ENCODE peak calls at places on chromosome 7, in four cellular contexts. F is sigmoid colon, J is stomach, R is tibial artery. L is an unnamed sample.

GRCh38 chr7:30028749-30029635 is 780 bp downstream of the PLEKHA8 start:
- DNase-seq in R (peak), J (no peak), F (peak), L (peak)

GRCh38 chr7:41170466-41170865 is 532.4 kb downstream of the INHBA start:
- DNase-seq in F (no peak), R (no peak), J (no peak), L (no peak)

GRCh38 chr7:70092314-70093303 is 494.3 kb downstream of the AUTS2 start:
- DNase-seq in F (no peak), R (no peak), J (no peak), L (peak)

GRCh38 chr7:138875794-138876193 is 77.8 kb upstream of the ATP6V0A4 start:
- DNase-seq in J (no peak), R (no peak), F (no peak), L (no peak)

GRCh38 chr7:128055668-128056067 is 24.4 kb upstream of the LRRC4 start:
- DNase-seq in J (no peak), R (no peak), F (no peak), L (no peak)

GRCh38 chr7:105006367-105007139 is 7.5 kb upstream of the KMT2E start:
- DNase-seq in R (no peak), J (peak), F (no peak), L (no peak)

GRCh38 chr7:97104719-97105129 is 12.8 kb upstream of the SDHAF3 start:
- DNase-seq in R (peak), J (peak), F (peak), L (peak)

GRCh38 chr7:141290951-141291350 is 217.1 kb downstream of the TMEM178B start:
- DNase-seq in J (no peak), R (no peak), F (no peak), L (no peak)

GRCh38 chr7:106345421-106346166 is 60.8 kb upstream of the NAMPT start:
- DNase-seq in R (no peak), F (no peak), J (no peak), L (no peak)

GRCh38 chr7:18927134-18927533 is 190.3 kb downstream of the TWIST1 start:
- DNase-seq in J (no peak), F (no peak), R (no peak), L (no peak)

GRCh38 chr7:109873296-109873695 is 1217.6 kb upstream of the LRRN3 start:
- DNase-seq in F (no peak), R (peak), J (peak), L (no peak)

GRCh38 chr7:8014399-8014798 is 45.8 kb downstream of the GLCCI1 start:
- DNase-seq in F (no peak), R (no peak), J (no peak), L (no peak)

GRCh38 chr7:47574473-47575328 is 7.2 kb downstream of the TNS3 start:
- DNase-seq in F (no peak), R (no peak), J (peak), L (peak)

GRCh38 chr7:109879429-109879828 is 1211.5 kb upstream of the LRRN3 start:
- DNase-seq in R (no peak), J (no peak), F (no peak), L (no peak)

GRCh38 chr7:112336261-112336660 is 114.0 kb upstream of the IFRD1 start:
- DNase-seq in F (no peak), R (no peak), J (no peak), L (no peak)

GRCh38 chr7:107559864-107560263 is 3.9 kb downstream of the COG5 start:
- DNase-seq in J (no peak), R (no peak), F (no peak), L (no peak)

GRCh38 chr7:17176633-17177032 is 121.8 kb upstream of the AHR start:
- DNase-seq in F (no peak), J (no peak), R (no peak), L (no peak)

GRCh38 chr7:98365863-98366561 is 34.9 kb downstream of the BAIAP2L1 start:
- DNase-seq in R (no peak), F (no peak), J (peak), L (peak)

GRCh38 chr7:3087243-3087642 is 43.6 kb upstream of the CARD11 start:
- DNase-seq in F (no peak), J (no peak), R (no peak), L (no peak)

GRCh38 chr7:101817930-101818698 is 688 bp downstream of the CUX1 start:
- DNase-seq in R (no peak), J (no peak), F (no peak), L (no peak)

GRCh38 chr7:36633377-36633776 is 90.9 kb downstream of the AOAH start:
- DNase-seq in R (no peak), J (no peak), F (no peak), L (no peak)

GRCh38 chr7:98281757-98282652 is 519 bp downstream of the BRI3 start:
- DNase-seq in J (peak), F (peak), R (peak), L (no peak)

GRCh38 chr7:120218702-120219101 is 54.3 kb upstream of the KCND2 start:
- DNase-seq in F (peak), J (no peak), R (no peak), L (no peak)

GRCh38 chr7:121279060-121279620 is 49.7 kb upstream of the WNT16 start:
- DNase-seq in F (no peak), R (no peak), J (no peak), L (no peak)

GRCh38 chr7:92754756-92755581 is 81.4 kb downstream of the CDK6 start:
- DNase-seq in R (no peak), J (no peak), F (no peak), L (no peak)

GRCh38 chr7:27933691-27934565 is 194.0 kb downstream of the TAX1BP1 start:
- DNase-seq in J (no peak), R (no peak), F (no peak), L (no peak)

GRCh38 chr7:155988421-155988820 is 176.2 kb upstream of the SHH start:
- DNase-seq in R (no peak), J (peak), F (no peak), L (no peak)

GRCh38 chr7:106072715-106073091 is 39.4 kb downstream of the SYPL1 start:
- DNase-seq in J (no peak), F (no peak), R (no peak), L (no peak)

GRCh38 chr7:106774768-106775551 is 90.1 kb upstream of the PIK3CG start:
- DNase-seq in J (no peak), R (no peak), F (no peak), L (no peak)

GRCh38 chr7:20170626-20171025 is 46.6 kb downstream of the MACC1 start:
- DNase-seq in R (no peak), F (no peak), J (no peak), L (no peak)

GRCh38 chr7:33591481-33591880 is 313.9 kb upstream of the BMPER start:
- DNase-seq in R (no peak), J (no peak), F (no peak), L (no peak)

GRCh38 chr7:156895024-156895780 is 2.2 kb upstream of the LMBR1 start:
- DNase-seq in R (peak), F (no peak), J (no peak), L (no peak)

GRCh38 chr7:151012921-151013347 is 11.4 kb downstream of the ATG9B start:
- DNase-seq in F (peak), J (no peak), R (no peak), L (no peak)
- H3K4me3 ChIP-seq in F (no peak), J (no peak), R (no peak), L (peak)

GRCh38 chr7:988426-988911 is 5.5 kb downstream of the CYP2W1 start:
- DNase-seq in J (peak), F (no peak), R (no peak), L (no peak)
- TF ChIP-seq CTCF in J (no peak), F (no peak), R (no peak), L (no peak)

DNA sequence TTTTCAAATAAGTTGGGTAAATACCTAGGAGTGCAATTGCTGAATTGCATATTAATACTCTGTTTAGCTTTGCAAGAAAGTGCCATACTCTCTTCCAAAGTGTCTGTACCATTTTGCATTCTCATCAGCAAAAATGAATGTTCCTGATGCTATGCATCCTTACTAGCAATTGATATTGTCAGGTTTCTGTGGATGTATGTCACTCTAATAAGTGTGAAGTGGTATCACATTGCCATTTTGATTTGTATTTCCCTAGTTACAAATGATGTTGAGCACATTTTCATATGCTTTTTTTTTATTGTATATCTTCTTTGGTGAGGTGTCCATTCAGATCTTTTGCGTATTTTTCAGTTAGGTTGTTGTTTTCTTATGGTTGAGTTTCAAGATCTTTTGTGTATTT is 230.4 kb upstream of the MAGI2 start:
- DNase-seq in J (no peak), F (no peak), R (no peak), L (no peak)
- H3K4me3 ChIP-seq in J (no peak), F (no peak), R (no peak), L (no peak)

GRCh38 chr7:150404785-150405583 is 25.9 kb downstream of the ZNF775 start:
- DNase-seq in F (peak), R (peak), J (peak), L (peak)
- TF ChIP-seq CTCF in F (peak), R (no peak), J (peak), L (no peak)

DNA sequence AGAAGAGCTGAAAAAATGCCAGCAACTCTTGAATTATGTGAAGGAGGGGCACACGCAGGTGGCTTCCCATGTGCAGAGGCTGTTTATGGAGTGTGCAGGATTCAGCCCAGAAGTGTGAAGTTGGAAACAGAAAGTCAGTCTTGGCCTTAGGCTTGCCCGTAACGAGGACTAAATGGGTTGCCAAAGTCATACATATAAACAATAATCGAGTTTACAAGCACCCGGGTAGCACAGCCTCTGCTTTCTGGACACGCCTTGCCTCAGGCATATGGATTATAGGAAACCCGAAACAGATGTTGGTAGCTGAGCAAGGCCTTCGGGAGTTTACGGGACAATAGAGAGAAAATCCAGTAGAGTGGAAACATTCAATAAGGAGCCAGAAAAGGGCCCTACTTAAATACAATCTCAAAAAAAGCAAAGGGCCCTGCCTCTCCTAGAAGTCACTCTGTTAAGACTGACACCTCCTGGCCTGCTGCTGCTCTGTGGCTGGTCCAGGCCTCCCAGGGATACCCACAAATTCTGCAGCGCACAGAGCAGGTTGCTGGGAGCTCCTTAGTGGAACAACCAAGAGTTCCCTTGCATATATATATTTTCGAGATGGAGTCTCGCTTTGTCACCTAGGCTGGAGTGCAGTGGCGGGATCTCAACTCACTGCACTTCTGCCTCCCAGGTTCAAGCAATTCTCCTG is 48.5 kb downstream of the SMKR1 start:
- DNase-seq in J (no peak), R (no peak), F (no peak), L (no peak)
- H3K4me3 ChIP-seq in J (no peak), R (no peak), F (no peak), L (no peak)